ENCODE peak calls at places on chromosomes 2 and 18, in six cellular contexts. W is left lung, F is psoas muscle, M is Peyer's patch, V is cardiac muscle cell, Y is right cardiac atrium. N is an unnamed sample. For H3K4me1, the result is how much of the 10 kb centered on the place peaks cover.

GRCh38 chr2:179842498-179843153 is 18.8 kb downstream of the ZNF385B start:
- DNase-seq in W (no peak), F (peak), M (no peak), V (peak), Y (peak), N (peak)

GRCh38 chr18:59459352-59460059 is 100.4 kb upstream of the LMAN1 start:
- DNase-seq in W (no peak), F (no peak), M (no peak), V (peak), Y (no peak), N (no peak)

GRCh38 chr2:201344663-201345366 is 12.3 kb downstream of the FLACC1 start:
- DNase-seq in W (no peak), F (no peak), M (no peak), V (no peak), Y (no peak), N (no peak)

GRCh38 chr2:171963198-171963597 is 36.6 kb upstream of the METAP1D start:
- DNase-seq in W (no peak), F (no peak), M (no peak), V (no peak), Y (no peak), N (no peak)

GRCh38 chr2:117832332-117832731 is 17.8 kb downstream of the DDX18 start:
- DNase-seq in W (no peak), F (no peak), M (no peak), V (no peak), Y (no peak), N (no peak)

GRCh38 chr2:241752689-241753276 is 18.4 kb downstream of the D2HGDH start:
- DNase-seq in W (peak), F (no peak), M (no peak), V (no peak), Y (peak), N (no peak)

GRCh38 chr2:144996225-144996795 is 476.4 kb upstream of the ZEB2 start:
- DNase-seq in W (no peak), F (no peak), M (no peak), V (peak), Y (no peak), N (no peak)

GRCh38 chr2:178845565-178846457 is 38.6 kb upstream of the TTN start:
- DNase-seq in W (no peak), F (no peak), M (no peak), V (peak), Y (no peak), N (no peak)

GRCh38 chr2:1514391-1515072 is 101.3 kb downstream of the TPO start:
- DNase-seq in W (no peak), F (no peak), M (no peak), V (no peak), Y (no peak), N (no peak)

GRCh38 chr2:230928701-230929380 is 3.8 kb upstream of the GPR55 start:
- DNase-seq in W (no peak), F (no peak), M (no peak), V (no peak), Y (peak), N (no peak)

GRCh38 chr2:153819501-153819900 is 52.2 kb upstream of the GALNT13 start:
- DNase-seq in W (no peak), F (no peak), M (no peak), V (no peak), Y (no peak), N (no peak)

GRCh38 chr2:42906557-42907380 is 114.4 kb upstream of the HAAO start:
- DNase-seq in W (no peak), F (peak), M (no peak), V (peak), Y (peak), N (peak)

GRCh38 chr2:209368406-209368805 is 55.4 kb upstream of the MAP2 start:
- DNase-seq in W (no peak), F (no peak), M (no peak), V (peak), Y (no peak), N (no peak)

GRCh38 chr2:39488450-39488849 is 51.4 kb upstream of the MAP4K3 start:
- DNase-seq in W (no peak), F (no peak), M (no peak), V (peak), Y (no peak), N (no peak)

GRCh38 chr2:210915912-210916311 is 359.5 kb downstream of the CPS1 start:
- DNase-seq in W (no peak), F (no peak), M (no peak), V (no peak), Y (no peak), N (no peak)

GRCh38 chr2:159119652-159120257 is 151.3 kb downstream of the TANC1 start:
- DNase-seq in W (no peak), F (no peak), M (no peak), V (no peak), Y (no peak), N (peak)

GRCh38 chr2:234792566-234792965 is 159.3 kb upstream of the SH3BP4 start:
- DNase-seq in W (no peak), F (no peak), M (no peak), V (no peak), Y (no peak), N (no peak)

GRCh38 chr2:122322815-122323214 is 567.4 kb downstream of the TSN start:
- DNase-seq in W (no peak), F (no peak), M (no peak), V (no peak), Y (no peak), N (no peak)

GRCh38 chr2:138086556-138086955 is 122.3 kb downstream of the HNMT start:
- DNase-seq in W (no peak), F (no peak), M (no peak), V (peak), Y (peak), N (no peak)

GRCh38 chr2:127674241-127675209 is 805 bp downstream of the LIMS2 start:
- DNase-seq in W (peak), F (peak), M (no peak), V (no peak), Y (peak), N (no peak)

GRCh38 chr2:156727867-156728266 is 291.7 kb downstream of the GPD2 start:
- DNase-seq in W (no peak), F (no peak), M (no peak), V (no peak), Y (no peak), N (no peak)

GRCh38 chr2:19361325-19361990 is 3.0 kb upstream of the OSR1 start:
- DNase-seq in W (peak), F (no peak), M (no peak), V (peak), Y (peak), N (no peak)

GRCh38 chr2:7094113-7094760 is 177.0 kb downstream of the RNF144A start:
- DNase-seq in W (no peak), F (no peak), M (no peak), V (no peak), Y (no peak), N (no peak)

GRCh38 chr18:48832961-48833700 is 117.6 kb downstream of the SMAD7 start:
- DNase-seq in W (peak), F (no peak), M (peak), V (peak), Y (peak), N (no peak)

GRCh38 chr18:78169487-78169886 is 810.1 kb upstream of the SALL3 start:
- DNase-seq in W (no peak), F (no peak), M (no peak), V (no peak), Y (no peak), N (no peak)

GRCh38 chr2:44250376-44250775 is 24.9 kb upstream of the SLC3A1 start:
- DNase-seq in W (no peak), F (no peak), M (no peak), V (no peak), Y (no peak), N (no peak)

GRCh38 chr2:202883987-202884675 is 12.6 kb upstream of the ICA1L start:
- DNase-seq in W (no peak), F (no peak), M (no peak), V (peak), Y (no peak), N (no peak)

GRCh38 chr2:156322103-156322671 is 10.3 kb downstream of the NR4A2 start:
- DNase-seq in W (peak), F (no peak), M (no peak), V (no peak), Y (peak), N (no peak)

GRCh38 chr2:131045286-131045924 is 47.9 kb downstream of the FAM168B start:
- DNase-seq in W (no peak), F (no peak), M (no peak), V (no peak), Y (no peak), N (no peak)

GRCh38 chr2:179917272-179917671 is 55.9 kb upstream of the ZNF385B start:
- DNase-seq in W (no peak), F (no peak), M (no peak), V (peak), Y (no peak), N (no peak)

GRCh38 chr2:71721669-71722068 is 268.3 kb downstream of the DYSF start:
- DNase-seq in W (no peak), F (no peak), M (no peak), V (no peak), Y (no peak), N (no peak)

GRCh38 chr18:47050468-47050867 is 15.0 kb upstream of the ELOA2 start:
- DNase-seq in W (no peak), F (no peak), M (no peak), V (peak), Y (no peak), N (peak)

GRCh38 chr18:28711096-28711495 is 534.2 kb upstream of the CDH2 start:
- DNase-seq in W (no peak), F (no peak), M (no peak), V (no peak), Y (no peak), N (no peak)

GRCh38 chr2:69253893-69254292 is 133.1 kb downstream of the GFPT1 start:
- DNase-seq in W (no peak), F (peak), M (no peak), V (peak), Y (peak), N (no peak)

GRCh38 chr18:3269241-3269640 is 7.3 kb downstream of the MYL12B start:
- DNase-seq in W (no peak), F (no peak), M (no peak), V (no peak), Y (no peak), N (no peak)
- H3K4me3 ChIP-seq in W (no peak), F (no peak), M (no peak), V (no peak), Y (no peak), N (no peak)

GRCh38 chr2:204718607-204719006 is 173.3 kb downstream of the PARD3B start:
- DNase-seq in W (no peak), F (no peak), M (no peak), V (no peak), Y (no peak), N (no peak)
- H3K4me1 ChIP-seq in W (under half), F (under half), M (under half), V (under half), Y (under half), N (under half)

DNA sequence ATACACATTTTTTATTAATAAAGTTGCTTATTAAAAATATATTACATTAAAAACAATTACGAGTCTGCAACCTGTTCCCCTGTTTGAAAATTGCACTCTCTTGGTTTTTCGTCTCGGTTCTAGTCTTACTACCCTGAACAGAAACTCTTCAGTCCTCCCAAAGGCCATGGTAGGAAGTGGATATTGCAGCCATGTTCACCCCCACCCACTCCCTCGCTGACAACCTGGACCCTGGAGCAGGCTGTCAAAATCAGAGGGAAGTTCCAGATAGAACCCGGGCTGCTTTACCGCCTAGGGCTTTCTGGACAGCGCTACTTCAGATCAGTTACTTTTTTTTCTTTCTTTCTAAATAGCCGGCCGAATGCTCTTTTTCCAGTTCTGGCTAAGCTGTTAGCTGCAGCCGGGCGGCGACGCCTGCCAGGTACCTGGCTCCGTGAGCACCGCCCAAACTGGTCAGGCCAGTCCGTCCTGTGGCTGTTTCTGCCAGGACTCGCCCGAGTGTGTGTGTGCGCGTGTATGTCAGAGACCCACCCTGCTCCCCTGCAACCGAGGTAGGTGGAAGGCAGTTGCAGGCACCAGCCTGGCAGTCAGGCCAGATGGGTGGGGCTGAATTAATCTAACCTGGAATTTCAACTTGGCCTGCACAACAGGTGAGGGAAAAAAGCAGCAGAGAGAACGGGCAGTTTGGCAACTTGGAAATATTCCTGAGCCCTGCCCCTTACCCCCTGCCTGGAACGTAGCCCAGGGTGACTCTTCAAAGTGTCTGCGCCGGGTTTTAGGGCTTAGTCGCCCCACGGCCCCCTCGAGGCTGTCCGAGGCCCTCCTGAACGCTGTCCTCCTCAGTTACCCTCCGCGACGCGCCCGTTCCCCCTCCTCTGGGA is 1.1 kb upstream of the TET3 start:
- DNase-seq in W (peak), F (no peak), M (peak), V (no peak), Y (peak), N (no peak)
- H3K4me3 ChIP-seq in W (peak), F (peak), M (peak), V (peak), Y (peak), N (peak)

GRCh38 chr2:232324778-232325177 is 53.8 kb upstream of the ALPP start:
- DNase-seq in W (no peak), F (no peak), M (no peak), V (no peak), Y (no peak), N (no peak)

GRCh38 chr2:232322560-232323327 is 55.8 kb upstream of the ALPP start:
- DNase-seq in W (no peak), F (no peak), M (no peak), V (no peak), Y (no peak), N (no peak)

GRCh38 chr2:232321817-232322559 is 56.6 kb upstream of the ALPP start:
- DNase-seq in W (peak), F (no peak), M (no peak), V (no peak), Y (no peak), N (no peak)

GRCh38 chr2:232321156-232321816 is 57.3 kb upstream of the ALPP start:
- DNase-seq in W (no peak), F (no peak), M (peak), V (no peak), Y (no peak), N (no peak)

DNA sequence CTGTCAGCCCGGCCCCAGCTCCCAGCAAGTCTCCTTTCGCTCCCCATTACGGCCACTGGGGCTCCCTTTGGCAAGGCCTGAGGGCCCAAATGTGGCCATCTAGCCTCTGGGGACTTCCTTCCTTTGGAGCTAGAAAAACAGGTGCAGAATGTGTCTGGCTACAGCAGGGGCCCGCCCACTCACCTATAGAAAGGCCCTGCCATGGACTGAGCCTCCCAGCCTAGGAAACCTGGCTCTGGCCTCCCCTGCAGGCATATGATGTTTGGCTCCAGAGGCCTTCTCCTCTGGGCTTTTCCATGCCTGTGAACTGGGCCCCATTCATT is 55.3 kb upstream of the ALPP start:
- DNase-seq in W (no peak), F (no peak), M (no peak), V (no peak), Y (peak), N (no peak)
- H3K4me1 ChIP-seq in W (under half), F (under half), M (under half), V (under half), Y (under half), N (under half)

GRCh38 chr2:63051795-63052333 is 1.2 kb downstream of the OTX1 start:
- DNase-seq in W (no peak), F (peak), M (no peak), V (no peak), Y (no peak), N (no peak)
- H3K4me3 ChIP-seq in W (no peak), F (no peak), M (no peak), V (no peak), Y (no peak), N (no peak)

DNA sequence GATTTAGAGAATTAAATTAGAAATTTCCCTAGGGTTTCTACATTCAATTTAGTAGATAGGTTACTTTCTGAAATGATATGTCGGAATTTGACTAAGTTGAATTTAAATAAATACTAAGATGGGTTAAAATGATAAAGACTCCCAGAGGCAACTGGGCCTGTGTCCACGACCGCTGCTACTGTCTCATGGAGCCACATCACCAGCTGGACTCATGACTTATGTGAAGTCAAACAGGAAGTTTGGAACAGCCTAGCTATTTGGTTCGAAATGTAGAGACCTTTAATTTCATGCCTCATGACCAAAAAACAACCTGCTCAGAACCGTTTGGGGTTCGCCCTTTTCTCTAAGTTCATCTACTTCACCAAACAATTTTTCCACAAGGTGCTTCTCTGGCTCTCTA is 22.2 kb downstream of the GRHL1 start:
- DNase-seq in W (no peak), F (no peak), M (no peak), V (no peak), Y (no peak), N (no peak)
- H3K4me1 ChIP-seq in W (under half), F (under half), M (under half), V (under half), Y (under half), N (under half)

GRCh38 chr2:11669454-11670291 is at the start of gene NTSR2:
- DNase-seq in W (peak), F (peak), M (no peak), V (peak), Y (peak), N (no peak)
- H3K4me3 ChIP-seq in W (no peak), F (peak), M (no peak), V (no peak), Y (no peak), N (no peak)